ENCODE peak calls at places on chromosomes 16 and 17, in four cellular contexts. C, Q, N and V are unnamed samples.

GRCh38 chr16:79609861-79610260 is 9.3 kb upstream of the MAF start:
- DNase-seq in C (no peak), Q (no peak), N (no peak), V (no peak)

GRCh38 chr16:49498241-49499017 is 124.8 kb downstream of the C16orf78 start:
- DNase-seq in C (no peak), Q (peak; percentile 2), N (no peak), V (no peak)

GRCh38 chr17:50781167-50781566 is 13.8 kb upstream of the ANKRD40CL start:
- DNase-seq in C (no peak), Q (no peak), N (no peak), V (no peak)

GRCh38 chr16:3038256-3038655 is 1.5 kb upstream of the BICDL2 start:
- DNase-seq in C (no peak), Q (no peak), N (no peak), V (no peak)

GRCh38 chr17:31126318-31126717 is 31.5 kb downstream of the NF1 start:
- DNase-seq in C (no peak), Q (no peak), N (no peak), V (no peak)

GRCh38 chr17:34511931-34512330 is 67.5 kb upstream of the TMEM132E start:
- DNase-seq in C (no peak), Q (no peak), N (no peak), V (no peak)

GRCh38 chr17:58269557-58270291 is 11.0 kb downstream of the MPO start:
- DNase-seq in C (no peak), Q (no peak), N (no peak), V (no peak)

GRCh38 chr16:88329726-88330700 is 52.7 kb upstream of the ZNF469 start:
- DNase-seq in C (no peak), Q (no peak), N (no peak), V (no peak)

GRCh38 chr16:31538199-31538598 is 10.5 kb downstream of the AHSP start:
- DNase-seq in C (no peak), Q (no peak), N (no peak), V (no peak)

GRCh38 chr17:57114085-57114673 is 29.1 kb downstream of the AKAP1 start:
- DNase-seq in C (peak; percentile 53), Q (no peak), N (no peak), V (peak; percentile 63)

GRCh38 chr16:25189305-25189704 is 27.4 kb upstream of the AQP8 start:
- DNase-seq in C (no peak), Q (no peak), N (no peak), V (peak; percentile 41)

GRCh38 chr17:80718428-80718827 is 173.8 kb downstream of the RPTOR start:
- DNase-seq in C (no peak), Q (no peak), N (no peak), V (no peak)

GRCh38 chr16:20918486-20919239 is 18.1 kb downstream of the LYRM1 start:
- DNase-seq in C (no peak), Q (peak; percentile 75), N (no peak), V (no peak)

GRCh38 chr17:79951361-79952264 is 84.1 kb downstream of the TBC1D16 start:
- DNase-seq in C (peak; percentile 57), Q (peak; percentile 74), N (no peak), V (peak; percentile 17)

GRCh38 chr17:324151-324571 is 28.4 kb downstream of the RPH3AL start:
- DNase-seq in C (no peak), Q (no peak), N (no peak), V (no peak)

GRCh38 chr17:68346448-68346847 is 55.2 kb downstream of the ARSG start:
- DNase-seq in C (no peak), Q (peak; percentile 69), N (no peak), V (no peak)

GRCh38 chr16:46746821-46747776 is 1.0 kb downstream of the MYLK3 start:
- DNase-seq in C (no peak), Q (no peak), N (no peak), V (no peak)

GRCh38 chr16:28146536-28146935 is 65.2 kb downstream of the XPO6 start:
- DNase-seq in C (no peak), Q (no peak), N (no peak), V (no peak)

GRCh38 chr16:20681821-20682736 is 15.4 kb downstream of the ACSM1 start:
- DNase-seq in C (no peak), Q (no peak), N (no peak), V (no peak)

GRCh38 chr16:77897831-77898540 is 109.6 kb downstream of the VAT1L start:
- DNase-seq in C (no peak), Q (no peak), N (no peak), V (no peak)

GRCh38 chr16:66521951-66522771 is 27.8 kb downstream of the TK2 start:
- DNase-seq in C (no peak), Q (peak; percentile 90), N (no peak), V (peak; percentile 48)

GRCh38 chr17:1110844-1111598 is 68.8 kb downstream of the ABR start:
- DNase-seq in C (peak; percentile 49), Q (peak; percentile 86), N (no peak), V (peak; percentile 47)

GRCh38 chr17:78375401-78376079 is 2.9 kb upstream of the PGS1 start:
- DNase-seq in C (no peak), Q (peak; percentile 82), N (no peak), V (peak; percentile 89)

GRCh38 chr16:77696149-77696548 is 26.2 kb upstream of the NUDT7 start:
- DNase-seq in C (no peak), Q (no peak), N (peak; percentile 37), V (no peak)

GRCh38 chr16:70705056-70705455 is 19.2 kb upstream of the MTSS2 start:
- DNase-seq in C (no peak), Q (no peak), N (no peak), V (no peak)

GRCh38 chr16:70703835-70704381 is 18.1 kb upstream of the MTSS2 start:
- DNase-seq in C (no peak), Q (no peak), N (no peak), V (no peak)

GRCh38 chr16:70703041-70703834 is 17.4 kb upstream of the MTSS2 start:
- DNase-seq in C (peak; percentile 70), Q (no peak), N (no peak), V (peak; percentile 92)

GRCh38 chr16:70702624-70703023 is 16.8 kb upstream of the MTSS2 start:
- DNase-seq in C (no peak), Q (no peak), N (no peak), V (no peak)

DNA sequence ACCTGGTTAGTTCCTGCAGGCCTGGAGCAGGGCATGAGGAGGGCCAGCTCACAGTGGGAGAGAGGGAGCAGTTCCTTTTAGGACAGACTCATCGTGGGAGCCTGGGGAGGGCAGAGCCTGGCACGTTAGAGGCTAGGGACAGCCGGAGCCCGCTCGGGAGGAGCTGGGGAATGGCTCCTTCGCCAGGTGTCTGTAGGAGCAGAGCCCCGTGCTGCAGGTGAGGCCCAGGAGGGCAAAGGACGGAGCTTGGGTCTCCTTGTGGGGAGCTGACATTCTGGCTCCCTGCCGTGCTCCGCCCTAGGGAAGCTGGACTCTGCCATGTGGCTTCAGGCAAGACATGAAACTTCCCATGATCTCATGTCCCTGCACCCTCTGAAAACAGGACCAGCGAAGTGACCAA is 18.7 kb upstream of the MTSS2 start:
- DNase-seq in C (no peak), Q (no peak), N (no peak), V (no peak)
- H3K4me1 ChIP-seq in C (peaks cover 25% of the 10 kb centered on the region), Q (peaks cover 18% of the 10 kb centered on the region), N (peaks cover 82% of the 10 kb centered on the region), V (peaks cover 42% of the 10 kb centered on the region)

DNA sequence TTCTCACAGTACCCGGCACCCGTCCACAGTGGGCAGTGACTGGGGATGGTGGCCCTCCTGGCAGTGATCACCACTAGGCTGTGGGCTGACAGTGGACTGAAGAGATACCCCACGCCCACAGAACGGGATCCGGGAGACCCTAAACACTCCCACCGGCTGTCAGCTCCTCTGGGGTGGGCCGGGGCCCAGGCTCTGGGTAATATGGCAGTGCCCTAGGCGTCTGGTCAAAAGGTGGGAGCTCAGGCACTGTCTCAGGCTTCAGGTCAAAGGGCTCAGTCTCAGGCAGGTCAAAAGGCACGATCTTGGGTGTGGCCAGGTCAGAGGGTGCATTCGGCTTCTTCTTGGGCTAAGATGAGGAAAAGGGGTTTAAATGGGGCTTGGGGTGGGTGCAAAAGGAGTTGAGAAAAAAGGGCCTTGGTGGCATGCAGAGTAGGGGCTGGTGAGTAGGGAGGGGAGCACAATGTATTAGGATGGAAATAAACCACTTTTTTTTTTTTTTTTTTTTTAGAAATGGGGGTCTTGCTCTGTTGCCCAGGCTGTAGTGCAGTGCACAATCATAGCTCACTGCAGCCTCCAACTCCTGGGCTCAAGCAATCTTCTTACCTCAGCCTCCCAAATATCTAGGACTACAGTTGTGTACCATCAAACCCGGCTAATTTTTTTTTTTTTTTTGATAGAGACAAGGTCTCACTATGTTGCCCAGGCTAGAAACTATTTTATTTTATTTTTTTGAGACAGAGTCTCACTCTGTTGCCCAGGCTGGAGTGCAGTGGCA is 11.0 kb downstream of the CAVIN1 start:
- DNase-seq in C (no peak), Q (no peak), N (no peak), V (no peak)
- H3K4me1 ChIP-seq in C (peaks cover 44% of the 10 kb centered on the region), Q (peaks cover 40% of the 10 kb centered on the region), N (peaks cover 96% of the 10 kb centered on the region), V (peaks cover 12% of the 10 kb centered on the region)

GRCh38 chr16:67987460-67988160 is 7.3 kb upstream of the DPEP3 start:
- DNase-seq in C (no peak), Q (no peak), N (no peak), V (no peak)

GRCh38 chr16:67988675-67989074 is 8.4 kb upstream of the DPEP3 start:
- DNase-seq in C (no peak), Q (no peak), N (no peak), V (no peak)

GRCh38 chr16:67990018-67990386 is 9.3 kb downstream of the DPEP2 start:
- DNase-seq in C (no peak), Q (no peak), N (no peak), V (no peak)

GRCh38 chr16:67986949-67987348 is 6.7 kb upstream of the DPEP3 start:
- DNase-seq in C (no peak), Q (no peak), N (no peak), V (no peak)

DNA sequence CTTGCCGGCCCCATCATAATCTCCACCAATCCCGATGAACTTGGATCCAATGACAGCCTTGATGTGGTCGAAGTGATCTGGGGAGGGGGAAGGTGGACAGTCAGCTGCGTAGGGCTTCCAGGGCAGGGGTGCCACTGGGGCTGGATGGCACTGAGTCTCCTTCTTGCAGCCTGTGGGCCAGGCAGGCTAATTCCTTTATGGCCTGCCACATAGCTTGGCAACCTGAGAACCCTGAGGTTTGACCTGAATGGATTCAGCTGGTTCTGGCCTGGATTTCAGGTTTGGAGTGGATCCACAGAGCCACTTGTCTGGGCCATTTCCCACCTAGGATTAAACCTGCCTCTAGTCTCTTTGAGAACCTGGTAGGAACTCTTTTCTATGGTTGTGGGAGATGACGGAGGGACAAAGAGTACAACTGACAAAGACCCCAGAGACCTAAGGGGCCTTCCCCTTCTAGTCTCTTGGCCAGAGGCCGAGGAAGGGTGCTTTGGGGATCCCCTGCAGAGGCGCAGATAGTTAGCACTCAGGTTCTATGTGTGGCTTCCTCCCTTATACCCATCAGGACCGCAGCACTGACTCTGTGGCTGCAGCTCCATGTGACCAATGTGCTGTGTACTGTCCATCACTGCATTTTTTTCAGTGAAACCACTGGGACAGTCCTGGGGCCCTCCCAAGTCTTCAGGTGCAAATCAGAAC is 9.2 kb upstream of the DPEP3 start:
- DNase-seq in C (no peak), Q (no peak), N (no peak), V (no peak)
- H3K4me1 ChIP-seq in C (peaks cover 2% of the 10 kb centered on the region), Q (peaks cover 13% of the 10 kb centered on the region), N (peaks cover 20% of the 10 kb centered on the region), V (peaks cover 3% of the 10 kb centered on the region)

DNA sequence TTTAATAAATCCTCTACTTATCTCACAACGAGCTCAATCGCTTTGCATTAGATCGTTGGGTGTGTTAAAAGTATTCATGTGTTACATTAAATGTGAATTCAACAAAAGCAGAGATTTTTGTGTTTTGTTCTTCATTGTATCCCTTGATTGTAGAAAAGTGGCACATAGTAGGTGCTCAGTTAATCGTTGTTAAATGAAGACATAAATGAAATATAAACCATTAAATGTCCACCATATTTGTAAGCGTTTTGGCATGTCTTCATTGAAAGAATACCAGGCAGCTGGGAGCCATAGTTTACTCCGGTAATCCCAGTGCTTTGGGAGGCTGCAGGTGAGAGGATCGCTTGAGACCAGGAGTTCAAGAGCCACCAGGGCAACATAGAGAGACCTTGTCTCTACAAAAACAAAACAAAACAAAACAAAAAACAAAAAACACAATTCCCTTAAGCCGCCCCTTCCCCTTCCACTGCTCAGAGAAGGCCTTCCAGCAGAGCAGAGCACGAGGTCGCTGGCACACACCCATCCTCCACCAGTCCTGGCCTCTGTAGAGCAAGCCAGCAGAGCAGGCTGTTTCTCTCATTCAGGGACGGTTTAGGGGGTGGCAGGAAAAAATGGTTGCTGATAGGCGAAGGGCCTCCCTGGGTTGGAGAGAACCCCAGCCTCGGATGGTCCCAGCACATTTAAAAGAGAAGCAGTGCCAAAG is 673 bp upstream of the CHD9 start:
- DNase-seq in C (peak; percentile 66), Q (peak; percentile 59), N (no peak), V (no peak)
- H3K4me1 ChIP-seq in C (peaks cover 4% of the 10 kb centered on the region), Q (peaks cover 11% of the 10 kb centered on the region), N (peaks cover 27% of the 10 kb centered on the region), V (peaks cover 4% of the 10 kb centered on the region)